ENCODE peak calls at places on chromosomes 6 and 20, in seven cellular contexts. K is cerebellum; S is GM23338; D is stimulated activated CD4-positive, alpha-beta T cell treated with anti-CD3 and anti-CD28 coated beads, Interleukin-2, amount 100 ng/mL, for 24 hours; I is GM23248; H is HFFc6; T is cardiac muscle cell. Q is an unnamed sample.

GRCh38 chr20:57109151-57109953 is 157.1 kb downstream of the BMP7 start:
- DNase-seq in H (no peak), K (no peak), T (no peak), I (no peak), D (no peak), S (no peak), Q (no peak)

GRCh38 chr20:5848711-5849505 is 98.7 kb downstream of the SHLD1 start:
- DNase-seq in T (no peak), S (no peak), H (peak), D (no peak), K (peak), I (peak), Q (peak)

GRCh38 chr6:62805431-62805830 is 405.8 kb upstream of the FKBP1C start:
- DNase-seq in S (no peak), D (no peak), I (no peak), T (no peak), K (no peak), H (no peak), Q (no peak)

GRCh38 chr6:60867548-60867947 is 1418.5 kb downstream of the KHDRBS2 start:
- DNase-seq in K (no peak), I (no peak), D (no peak), H (no peak), S (peak), T (no peak), Q (no peak)

GRCh38 chr6:62162858-62163257 is 123.2 kb downstream of the KHDRBS2 start:
- DNase-seq in D (no peak), K (no peak), I (no peak), H (no peak), T (no peak), S (no peak), Q (no peak)

GRCh38 chr20:19110285-19110684 is 102.2 kb upstream of the SLC24A3 start:
- DNase-seq in K (no peak), H (no peak), I (no peak), S (no peak), D (no peak), T (no peak), Q (no peak)

GRCh38 chr20:49384437-49385434 is 97.7 kb downstream of the KCNB1 start:
- DNase-seq in H (peak), D (peak), K (peak), I (peak), S (peak), T (peak), Q (no peak)

GRCh38 chr6:112571486-112571885 is 224.4 kb downstream of the RFPL4B start:
- DNase-seq in D (no peak), I (peak), T (no peak), H (no peak), K (no peak), S (no peak), Q (peak)

GRCh38 chr6:134676307-134677281 is 273.3 kb downstream of the ALDH8A1 start:
- DNase-seq in I (no peak), D (no peak), T (no peak), S (no peak), H (no peak), K (peak), Q (peak)

GRCh38 chr20:63216849-63217471 is 1.0 kb upstream of the YTHDF1 start:
- DNase-seq in D (no peak), H (no peak), T (no peak), K (no peak), I (no peak), S (peak), Q (no peak)

GRCh38 chr6:42268835-42269204 is 51.2 kb upstream of the MRPS10 start:
- DNase-seq in K (no peak), T (no peak), D (no peak), H (no peak), S (no peak), I (no peak), Q (no peak)

GRCh38 chr6:142856857-142857608 is 87.9 kb downstream of the HIVEP2 start:
- DNase-seq in H (no peak), I (no peak), D (no peak), T (no peak), K (no peak), S (no peak), Q (no peak)

GRCh38 chr20:8050117-8050837 is 30.7 kb upstream of the TMX4 start:
- DNase-seq in T (no peak), K (no peak), H (no peak), S (no peak), I (no peak), D (no peak), Q (no peak)

GRCh38 chr6:80151641-80152040 is 45.2 kb downstream of the BCKDHB start:
- DNase-seq in D (no peak), H (no peak), S (no peak), I (no peak), K (peak), T (no peak), Q (no peak)

GRCh38 chr20:22684763-22685443 is 100.5 kb upstream of the FOXA2 start:
- DNase-seq in K (no peak), T (no peak), D (no peak), H (no peak), I (peak), S (peak), Q (no peak)

GRCh38 chr6:37500294-37500608 is 558 bp upstream of the CCDC167 start:
- DNase-seq in H (no peak), S (no peak), K (no peak), T (no peak), D (no peak), I (no peak), Q (no peak)

GRCh38 chr6:129701721-129702455 is 8.1 kb downstream of the ARHGAP18 start:
- DNase-seq in H (peak), I (peak), K (no peak), T (no peak), S (no peak), D (no peak), Q (peak)

GRCh38 chr6:89794324-89794723 is 25.3 kb downstream of the MDN1 start:
- DNase-seq in D (no peak), K (no peak), H (no peak), I (no peak), T (no peak), S (no peak), Q (no peak)

GRCh38 chr20:44541957-44542356 is 20.1 kb upstream of the SERINC3 start:
- DNase-seq in D (no peak), K (no peak), S (no peak), T (peak), H (no peak), I (no peak), Q (no peak)

GRCh38 chr6:24925661-24926060 is 10.1 kb downstream of the RIPOR2 start:
- DNase-seq in S (no peak), D (no peak), T (no peak), H (no peak), K (no peak), I (no peak), Q (no peak)

GRCh38 chr20:427401-427800 is 19.3 kb downstream of the RBCK1 start:
- DNase-seq in H (no peak), D (no peak), I (no peak), T (no peak), S (no peak), K (no peak), Q (no peak)

GRCh38 chr6:11279213-11279780 is 46.8 kb upstream of the NEDD9 start:
- DNase-seq in K (no peak), T (no peak), D (no peak), H (no peak), I (peak), S (no peak), Q (no peak)

GRCh38 chr20:49856904-49857303 is 44.3 kb downstream of the SLC9A8 start:
- DNase-seq in I (no peak), H (no peak), D (no peak), T (no peak), S (no peak), K (no peak), Q (no peak)

GRCh38 chr20:50242863-50243609 is 52.4 kb downstream of the CEBPB start:
- DNase-seq in T (no peak), K (peak), I (no peak), D (no peak), H (no peak), S (no peak), Q (peak)

GRCh38 chr6:113825776-113826175 is 31.4 kb upstream of the MARCKS start:
- DNase-seq in S (no peak), K (peak), I (peak), T (no peak), H (peak), D (no peak), Q (peak)

GRCh38 chr20:33689973-33690372 is 3.8 kb upstream of the E2F1 start:
- DNase-seq in D (peak), H (no peak), K (no peak), T (no peak), I (peak), S (no peak), Q (peak)

GRCh38 chr6:36204068-36204753 is 7.7 kb downstream of the BRPF3 start:
- DNase-seq in I (no peak), T (no peak), D (peak), H (no peak), K (no peak), S (no peak), Q (no peak)

GRCh38 chr6:90583179-90583578 is 3.7 kb downstream of the MAP3K7 start:
- DNase-seq in T (no peak), H (no peak), I (peak), K (no peak), D (no peak), S (no peak), Q (peak)

GRCh38 chr20:20360464-20360863 is 7.4 kb upstream of the INSM1 start:
- DNase-seq in D (peak), S (peak), T (peak), H (peak), K (peak), I (peak), Q (peak)

GRCh38 chr20:58075980-58076749 is 152.3 kb downstream of the ANKRD60 start:
- DNase-seq in K (no peak), I (peak), D (no peak), H (no peak), S (no peak), T (no peak), Q (peak)

GRCh38 chr6:12182676-12183075 is 107.5 kb upstream of the EDN1 start:
- DNase-seq in H (peak), S (no peak), I (peak), D (no peak), K (no peak), T (no peak), Q (peak)

GRCh38 chr6:141541766-141542324 is 590.9 kb upstream of the GJE1 start:
- DNase-seq in H (no peak), I (no peak), S (no peak), T (no peak), K (no peak), D (no peak), Q (no peak)

GRCh38 chr6:79028641-79029314 is 49.3 kb downstream of the PHIP start:
- DNase-seq in H (peak), D (no peak), K (no peak), I (no peak), T (no peak), S (no peak), Q (peak)

GRCh38 chr6:4220619-4221018 is 85.2 kb upstream of the ECI2 start:
- DNase-seq in D (no peak), K (no peak), T (no peak), S (no peak), H (no peak), I (peak), Q (no peak)